ENCODE peak calls at places on chromosome 6, in seven cellular contexts. Z, D, P, G, X, K and L are unnamed samples.

GRCh38 chr6:68975064-68975463 is 340.0 kb downstream of the ADGRB3 start:
- DNase-seq in X (no peak), K (no peak), G (peak; percentile 5), P (no peak), D (no peak), Z (no peak), L (no peak)

GRCh38 chr6:1581120-1581991 is 28.4 kb upstream of the FOXC1 start:
- DNase-seq in X (no peak), K (no peak), Z (no peak), P (no peak), G (no peak), D (no peak), L (no peak)

GRCh38 chr6:26286168-26286854 is 78.7 kb upstream of the BTN3A2 start:
- DNase-seq in Z (peak; percentile 87), P (no peak), X (no peak), G (peak; percentile 83), K (peak; percentile 63), D (peak; percentile 60), L (peak; percentile 39)

GRCh38 chr6:24064106-24064505 is 61.9 kb upstream of the NRSN1 start:
- DNase-seq in Z (peak; percentile 57), K (peak; percentile 43), X (no peak), D (no peak), P (no peak), G (no peak), L (no peak)

GRCh38 chr6:99712560-99712959 is 105.9 kb downstream of the PRDM13 start:
- DNase-seq in D (no peak), X (no peak), Z (no peak), P (no peak), G (no peak), K (no peak), L (no peak)

GRCh38 chr6:90222008-90222407 is 74.6 kb downstream of the BACH2 start:
- DNase-seq in K (no peak), Z (no peak), X (no peak), P (no peak), G (no peak), D (no peak), L (no peak)

GRCh38 chr6:33824461-33825154 is 20.8 kb upstream of the MLN start:
- DNase-seq in X (no peak), K (peak; percentile 42), P (no peak), Z (no peak), G (peak; percentile 77), D (peak; percentile 59), L (no peak)

GRCh38 chr6:87074051-87074711 is 20.7 kb downstream of the CGA start:
- DNase-seq in P (no peak), K (no peak), Z (no peak), G (no peak), X (no peak), D (no peak), L (no peak)

GRCh38 chr6:82337688-82338257 is 25.8 kb upstream of the TPBG start:
- DNase-seq in G (no peak), X (no peak), K (no peak), Z (peak; percentile 27), D (no peak), P (peak; percentile 90), L (no peak)

DNA sequence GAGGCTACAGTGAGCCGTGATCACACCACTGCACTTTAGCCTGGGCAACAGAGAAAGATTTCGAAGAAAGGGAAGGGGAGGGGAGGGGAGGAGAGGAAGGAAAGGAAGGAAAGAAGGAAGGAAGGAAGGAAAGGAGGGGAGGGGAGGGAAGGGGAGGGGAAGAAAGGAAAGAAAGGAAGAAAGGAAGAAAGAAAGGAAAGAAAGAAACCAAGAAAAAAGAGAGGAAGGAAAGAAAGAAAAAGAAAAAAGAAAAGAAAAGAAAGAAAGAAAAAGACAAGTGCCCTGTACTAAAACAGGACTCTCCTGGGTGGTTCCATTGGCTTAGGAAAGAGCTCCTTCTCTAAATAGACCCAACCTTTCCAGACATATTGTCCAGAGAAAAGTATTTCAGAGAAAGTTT is 136.6 kb downstream of the PXDC1 start:
- DNase-seq in Z (no peak), K (no peak), D (no peak), P (no peak), X (no peak), G (no peak), L (no peak)
- TF ChIP-seq CTCF in Z (no peak), K (no peak), D (no peak), P (no peak), X (no peak), G (no peak), L (no peak)

DNA sequence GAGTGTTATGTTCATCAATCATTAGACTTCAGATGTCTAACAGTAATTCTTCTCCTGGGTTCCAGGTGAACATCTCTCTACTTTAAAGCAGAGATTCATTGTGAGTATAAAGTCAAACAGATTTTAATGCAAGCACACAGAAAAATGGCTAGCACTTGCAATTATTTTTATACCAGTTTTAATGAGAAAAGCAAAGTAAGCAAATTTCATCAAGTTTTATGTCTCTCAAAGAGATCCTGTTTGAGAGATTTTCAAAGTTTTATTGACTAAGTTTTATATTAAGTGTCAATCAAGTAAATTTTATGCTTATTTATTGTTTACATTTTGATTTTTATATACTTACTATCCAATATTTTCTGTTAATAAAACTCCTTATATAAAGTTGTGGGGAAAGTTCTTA is 1628.5 kb downstream of the HACE1 start:
- DNase-seq in Z (no peak), K (no peak), D (no peak), X (no peak), P (no peak), G (no peak), L (no peak)
- TF ChIP-seq CTCF in Z (no peak), K (no peak), D (no peak), X (no peak), P (no peak), G (no peak), L (no peak)

GRCh38 chr6:110039996-110040383 is 61.9 kb downstream of the GPR6 start:
- DNase-seq in Z (peak; percentile 59), P (no peak), K (peak; percentile 39), D (peak; percentile 30), X (no peak), G (peak; percentile 46), L (no peak)
- TF ChIP-seq CTCF in Z (peak; percentile 65), P (peak; percentile 25), K (no peak), D (no peak), X (peak; percentile 44), G (peak; percentile 38), L (no peak)

GRCh38 chr6:12570461-12571030 is 146.0 kb upstream of the PHACTR1 start:
- DNase-seq in K (no peak), D (no peak), Z (peak; percentile 33), P (no peak), X (no peak), G (peak; percentile 78), L (no peak)

GRCh38 chr6:12577124-12577845 is 139.3 kb upstream of the PHACTR1 start:
- DNase-seq in Z (peak; percentile 19), D (no peak), X (no peak), P (no peak), G (peak; percentile 64), K (no peak), L (no peak)

GRCh38 chr6:12576389-12576788 is 140.2 kb upstream of the PHACTR1 start:
- DNase-seq in K (no peak), P (no peak), G (peak; percentile 72), D (no peak), Z (peak; percentile 48), X (no peak), L (no peak)

GRCh38 chr6:12569646-12570045 is 146.9 kb upstream of the PHACTR1 start:
- DNase-seq in Z (no peak), P (no peak), G (no peak), X (no peak), K (no peak), D (no peak), L (no peak)

GRCh38 chr6:12572884-12573824 is 143.4 kb upstream of the PHACTR1 start:
- DNase-seq in G (peak; percentile 90), X (no peak), Z (peak; percentile 91), K (no peak), D (no peak), P (no peak), L (no peak)
- TF ChIP-seq CTCF in G (no peak), X (no peak), Z (no peak), K (no peak), D (no peak), P (no peak), L (no peak)

GRCh38 chr6:105985816-105986632 is 100.1 kb upstream of the PRDM1 start:
- DNase-seq in Z (no peak), D (no peak), P (no peak), K (no peak), G (no peak), X (no peak), L (no peak)

GRCh38 chr6:105985098-105985815 is 100.9 kb upstream of the PRDM1 start:
- DNase-seq in P (no peak), K (no peak), D (no peak), G (no peak), X (no peak), Z (no peak), L (no peak)

GRCh38 chr6:105981888-105982358 is 104.2 kb upstream of the PRDM1 start:
- DNase-seq in Z (no peak), D (no peak), G (no peak), K (no peak), P (no peak), X (no peak), L (no peak)

GRCh38 chr6:105982761-105983600 is 103.2 kb upstream of the PRDM1 start:
- DNase-seq in Z (no peak), D (no peak), K (no peak), X (no peak), P (no peak), G (no peak), L (no peak)

DNA sequence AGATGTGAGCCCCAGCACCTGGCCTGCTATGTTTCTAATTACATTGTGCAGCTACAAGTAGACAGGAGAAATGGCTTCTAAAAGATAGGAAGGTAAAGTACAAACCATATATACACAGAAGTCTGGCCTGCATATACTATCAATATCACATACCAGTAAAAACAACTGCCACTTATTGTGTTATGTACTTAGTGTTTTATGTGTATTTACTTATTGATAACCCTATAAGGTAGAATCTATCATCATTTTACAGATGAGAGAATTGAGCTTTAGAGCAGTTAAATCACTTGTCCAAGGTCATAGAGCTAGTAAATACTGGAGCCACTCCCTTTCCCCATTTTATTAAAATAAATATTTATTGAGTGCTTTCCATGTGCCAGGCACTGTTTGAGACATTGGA is 102.4 kb upstream of the PRDM1 start:
- DNase-seq in D (no peak), P (no peak), K (no peak), X (no peak), Z (no peak), G (no peak), L (no peak)
- TF ChIP-seq CTCF in D (no peak), P (no peak), K (no peak), X (no peak), Z (no peak), G (no peak), L (no peak)

GRCh38 chr6:17102258-17102870 is 514 bp downstream of the STMND1 start:
- DNase-seq in K (no peak), D (no peak), P (no peak), Z (no peak), X (no peak), G (no peak), L (no peak)

GRCh38 chr6:17099401-17100059 is 2.3 kb upstream of the STMND1 start:
- DNase-seq in D (no peak), G (no peak), K (no peak), P (no peak), Z (no peak), X (no peak), L (no peak)

GRCh38 chr6:17101422-17102257 is at the start of gene STMND1:
- DNase-seq in P (no peak), D (peak; percentile 57), Z (peak; percentile 70), X (no peak), G (peak; percentile 26), K (no peak), L (peak; percentile 26)

GRCh38 chr6:17107768-17108325 is 6.0 kb downstream of the STMND1 start:
- DNase-seq in P (no peak), X (peak; percentile 46), G (no peak), K (no peak), Z (no peak), D (no peak), L (no peak)

GRCh38 chr6:17103715-17104114 is 1.9 kb downstream of the STMND1 start:
- DNase-seq in P (no peak), D (no peak), X (no peak), K (no peak), G (no peak), Z (peak; percentile 39), L (no peak)
- TF ChIP-seq CTCF in P (peak; percentile 20), D (no peak), X (no peak), K (peak; percentile 18), G (no peak), Z (peak; percentile 46), L (no peak)